ENCODE peak calls at places on chromosome 21, in five cellular contexts. W is activated CD4-positive, CD25-positive, alpha-beta regulatory T cell; M is choroid plexus epithelial cell; J is HT-29; A is NCI-H69. G is an unnamed sample.

GRCh38 chr21:29235714-29236197 is 63.0 kb upstream of the BACH1 start:
- DNase-seq in J (no peak), M (no peak), A (no peak), W (no peak), G (no peak)

GRCh38 chr21:34695434-34695833 is 26.6 kb downstream of the CLIC6 start:
- DNase-seq in M (no peak), A (no peak), J (no peak), W (no peak), G (no peak)

GRCh38 chr21:22881131-22881530 is 1882.9 kb downstream of the NCAM2 start:
- DNase-seq in W (no peak), A (no peak), J (no peak), M (no peak), G (no peak)

GRCh38 chr21:39311164-39311563 is 2.3 kb downstream of the BRWD1 start:
- DNase-seq in W (no peak), A (no peak), M (no peak), J (no peak), G (no peak)

GRCh38 chr21:23541571-23541970 is 2065.7 kb downstream of the MRPL39 start:
- DNase-seq in W (no peak), M (no peak), A (peak), J (no peak), G (no peak)

GRCh38 chr21:46039891-46040660 is 57.8 kb upstream of the COL6A2 start:
- DNase-seq in M (no peak), W (no peak), J (no peak), A (no peak), G (no peak)

GRCh38 chr21:27802816-27803475 is 836.1 kb upstream of the ADAMTS5 start:
- DNase-seq in M (peak), J (peak), A (peak), W (no peak), G (peak)

GRCh38 chr21:36551326-36551725 is 71.4 kb upstream of the CLDN14 start:
- DNase-seq in W (no peak), J (no peak), M (no peak), A (no peak), G (no peak)

GRCh38 chr21:23687154-23687553 is 1920.1 kb downstream of the MRPL39 start:
- DNase-seq in J (no peak), A (no peak), M (no peak), W (no peak), G (no peak)

GRCh38 chr21:29085106-29085752 is 11.8 kb upstream of the CCT8 start:
- DNase-seq in J (no peak), W (no peak), A (no peak), M (no peak), G (no peak)

GRCh38 chr21:45802425-45802824 is 158.9 kb downstream of the PCBP3 start:
- DNase-seq in J (no peak), W (no peak), M (no peak), A (no peak), G (no peak)

GRCh38 chr21:39009587-39010225 is 173.5 kb downstream of the PSMG1 start:
- DNase-seq in W (no peak), J (no peak), A (no peak), M (no peak), G (no peak)

GRCh38 chr21:35976929-35977328 is 83.4 kb downstream of the SETD4 start:
- DNase-seq in J (no peak), A (no peak), M (no peak), W (no peak), G (no peak)

GRCh38 chr21:42855143-42855936 is 24.0 kb downstream of the WDR4 start:
- DNase-seq in A (no peak), J (no peak), W (no peak), M (no peak), G (no peak)

GRCh38 chr21:29155118-29155932 is 24.9 kb downstream of the MAP3K7CL start:
- DNase-seq in W (no peak), M (peak), J (no peak), A (peak), G (no peak)

GRCh38 chr21:25370311-25370744 is 237.0 kb downstream of the MRPL39 start:
- DNase-seq in A (no peak), M (peak), J (no peak), W (no peak), G (peak)

GRCh38 chr21:27570306-27570868 is 603.5 kb upstream of the ADAMTS5 start:
- DNase-seq in A (no peak), M (peak), W (no peak), J (no peak), G (no peak)

GRCh38 chr21:45001134-45002095 is 61.6 kb downstream of the SLX9 start:
- DNase-seq in J (peak), W (no peak), M (no peak), A (no peak), G (peak)

GRCh38 chr21:42395910-42396625 is at the start of gene TMPRSS3:
- DNase-seq in J (no peak), M (no peak), A (no peak), W (no peak), G (no peak)

GRCh38 chr21:44931137-44931500 is 8.7 kb upstream of the SLX9 start:
- DNase-seq in J (no peak), A (peak), W (no peak), M (peak), G (no peak)

GRCh38 chr21:32940079-32941014 is 85.4 kb upstream of the OLIG2 start:
- DNase-seq in M (peak), A (peak), W (peak), J (peak), G (peak)

GRCh38 chr21:42837421-42838211 is 41.7 kb downstream of the WDR4 start:
- DNase-seq in J (no peak), M (no peak), W (no peak), A (no peak), G (no peak)

GRCh38 chr21:24825348-24825747 is 781.9 kb downstream of the MRPL39 start:
- DNase-seq in W (no peak), A (no peak), J (no peak), M (no peak), G (no peak)

GRCh38 chr21:39022901-39023693 is 160.2 kb downstream of the PSMG1 start:
- DNase-seq in J (peak), A (peak), M (peak), W (no peak), G (peak)

G was measured in DMS53.